ENCODE peak calls at places on chromosomes 5 and 9, in seven cellular contexts. Z is H1, I is spleen, T is HepG2, A is HL-60, R is stomach, P is HCT116. N is an unnamed sample.

GRCh38 chr5:74552101-74552500 is 88.4 kb downstream of the ENC1 start:
- DNase-seq in T (no peak), Z (no peak), R (no peak), I (no peak), A (no peak), P (no peak), N (no peak)

GRCh38 chr5:110159202-110159601 is 469.5 kb downstream of the MAN2A1 start:
- DNase-seq in I (no peak), A (no peak), T (no peak), R (no peak), Z (no peak), P (no peak), N (no peak)

GRCh38 chr5:160500776-160501175 is 79.1 kb downstream of the PTTG1 start:
- DNase-seq in I (no peak), A (peak; percentile 56), P (no peak), R (no peak), T (no peak), Z (no peak), N (no peak)

GRCh38 chr9:3285365-3286161 is 240.2 kb downstream of the RFX3 start:
- DNase-seq in P (no peak), T (no peak), Z (no peak), I (no peak), A (no peak), R (no peak), N (no peak)

GRCh38 chr5:72723584-72723983 is 92.9 kb upstream of the TNPO1 start:
- DNase-seq in A (no peak), T (no peak), Z (no peak), P (no peak), R (no peak), I (no peak), N (no peak)

GRCh38 chr5:167900521-167900920 is 390.9 kb upstream of the WWC1 start:
- DNase-seq in I (no peak), Z (peak; percentile 28), R (no peak), T (no peak), A (no peak), P (no peak), N (no peak)

GRCh38 chr9:23648651-23649050 is 177.4 kb downstream of the ELAVL2 start:
- DNase-seq in P (no peak), Z (no peak), T (no peak), A (no peak), I (no peak), R (no peak), N (no peak)

GRCh38 chr5:81787843-81788242 is 36.9 kb upstream of the SSBP2 start:
- DNase-seq in Z (peak; percentile 54), T (no peak), I (no peak), A (peak; percentile 6), P (no peak), R (peak; percentile 63), N (peak; percentile 73)

GRCh38 chr5:59095480-59095879 is 512.6 kb downstream of the RAB3C start:
- DNase-seq in R (no peak), P (no peak), Z (no peak), I (no peak), T (no peak), A (no peak), N (no peak)

GRCh38 chr5:170173227-170173626 is 59.6 kb upstream of the C5orf58 start:
- DNase-seq in I (no peak), T (no peak), R (no peak), P (peak; percentile 16), A (no peak), Z (no peak), N (no peak)

GRCh38 chr5:3120013-3120412 is 368.5 kb upstream of the IRX2 start:
- DNase-seq in Z (no peak), I (no peak), T (no peak), A (no peak), R (no peak), P (no peak), N (no peak)

GRCh38 chr9:14780251-14780650 is 57.7 kb upstream of the CER1 start:
- DNase-seq in I (no peak), A (no peak), P (no peak), T (no peak), Z (no peak), R (no peak), N (no peak)

GRCh38 chr9:23829580-23830458 is 3.8 kb upstream of the ELAVL2 start:
- DNase-seq in P (no peak), T (peak; percentile 1), R (no peak), Z (no peak), A (no peak), I (no peak), N (no peak)

GRCh38 chr9:98168952-98169488 is 23.4 kb downstream of the CORO2A start:
- DNase-seq in P (no peak), I (peak; percentile 87), R (peak; percentile 56), T (peak; percentile 85), Z (peak; percentile 72), A (peak; percentile 38), N (no peak)

GRCh38 chr9:88829276-88829675 is 162.0 kb upstream of the S1PR3 start:
- DNase-seq in I (no peak), A (no peak), R (no peak), T (no peak), Z (no peak), P (no peak), N (no peak)

GRCh38 chr9:36036780-36037579 is at the start of gene RECK:
- DNase-seq in Z (peak; percentile 98), I (peak; percentile 95), T (peak; percentile 43), A (peak; percentile 68), R (peak; percentile 84), P (peak; percentile 37), N (peak; percentile 95)

GRCh38 chr5:9056046-9056445 is 489.8 kb downstream of the SEMA5A start:
- DNase-seq in A (no peak), P (no peak), Z (no peak), T (no peak), I (no peak), R (no peak), N (no peak)

GRCh38 chr9:132575005-132575609 is 7.3 kb upstream of the BARHL1 start:
- DNase-seq in A (peak; percentile 55), T (peak; percentile 48), I (peak; percentile 87), P (peak; percentile 62), R (peak; percentile 70), Z (peak; percentile 90), N (no peak)

GRCh38 chr9:126436545-126437269 is 110.1 kb downstream of the MVB12B start:
- DNase-seq in R (no peak), A (no peak), P (no peak), Z (no peak), I (no peak), T (no peak), N (no peak)

GRCh38 chr5:9054322-9054721 is 491.6 kb downstream of the SEMA5A start:
- DNase-seq in Z (no peak), T (no peak), R (no peak), P (no peak), A (no peak), I (no peak), N (no peak)

GRCh38 chr5:27171696-27172362 is 133.4 kb upstream of the CDH9 start:
- DNase-seq in I (no peak), Z (no peak), P (no peak), A (no peak), T (no peak), R (no peak), N (no peak)

GRCh38 chr9:122127396-122127798 is 32.2 kb downstream of the NDUFA8 start:
- DNase-seq in Z (no peak), I (no peak), P (no peak), T (no peak), A (peak; percentile 9), R (no peak), N (no peak)

GRCh38 chr9:116692619-116693018 is 5.5 kb downstream of the TRIM32 start:
- DNase-seq in P (no peak), Z (no peak), A (no peak), I (no peak), T (no peak), R (no peak), N (no peak)

GRCh38 chr9:100600511-100601079 is 22.7 kb downstream of the CAVIN4 start:
- DNase-seq in P (no peak), I (no peak), Z (no peak), A (no peak), R (no peak), T (no peak), N (no peak)

GRCh38 chr5:32304622-32305021 is 8.1 kb downstream of the MTMR12 start:
- DNase-seq in A (peak; percentile 72), R (no peak), P (no peak), I (no peak), T (no peak), Z (no peak), N (no peak)

DNA sequence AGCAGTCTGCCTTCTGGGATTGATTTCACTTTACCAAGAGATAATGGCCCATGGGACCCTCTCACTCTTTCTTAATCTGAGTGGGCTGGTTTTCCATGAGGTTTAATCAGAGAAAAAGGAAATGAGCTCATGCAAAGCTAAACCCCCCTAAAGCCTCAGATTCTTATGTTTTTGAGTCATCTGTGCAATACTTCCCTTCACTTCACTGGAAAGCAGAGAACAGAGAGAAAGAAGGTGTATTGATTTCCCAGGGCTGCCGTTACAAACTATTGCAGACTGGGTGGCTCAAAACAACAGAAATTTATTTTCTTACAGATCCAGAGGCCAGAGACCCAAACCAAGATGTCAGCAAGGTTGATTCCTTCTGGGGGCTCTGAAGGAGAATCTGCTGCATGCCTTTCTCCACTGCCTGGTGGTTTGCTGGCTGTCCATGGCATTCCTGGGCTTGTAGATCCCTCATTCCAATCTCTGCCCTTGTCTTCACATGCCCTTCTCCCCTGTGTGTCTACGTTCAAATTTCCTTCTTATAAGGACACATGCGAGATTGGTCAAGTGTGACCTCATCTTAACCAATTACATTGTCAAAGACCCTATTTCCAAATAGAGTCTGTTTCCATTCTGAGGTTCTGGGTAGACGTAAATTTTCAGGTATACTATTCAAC is 84.6 kb upstream of the RAI14 start:
- DNase-seq in A (no peak), I (no peak), P (no peak), R (no peak), Z (no peak), T (no peak), N (no peak)
- H3K4me3 ChIP-seq in A (no peak overlapping the region), I (no peak overlapping the region), P (no peak overlapping the region), R (no peak overlapping the region), Z (no peak overlapping the region), T (no peak overlapping the region), N (no peak overlapping the region)

DNA sequence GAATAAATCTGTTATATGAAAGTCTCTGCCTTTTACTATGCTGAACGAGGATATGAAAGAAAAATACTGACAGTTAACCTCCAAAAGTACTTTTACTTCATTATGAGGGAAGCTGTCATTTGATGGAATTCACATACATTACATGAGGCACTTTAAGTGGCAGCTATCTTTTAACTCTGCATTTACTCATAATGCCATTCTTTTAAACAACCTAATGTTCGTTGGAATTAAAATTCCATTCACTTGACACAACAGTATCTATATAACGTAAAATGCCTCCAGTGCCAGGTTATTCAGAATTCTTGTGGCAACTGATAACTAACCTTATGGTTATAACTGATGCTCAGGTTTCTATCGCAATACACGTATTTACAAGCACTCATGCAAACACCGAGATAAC is 376.9 kb upstream of the GRAMD2B start:
- DNase-seq in R (no peak), A (no peak), I (no peak), T (no peak), P (no peak), Z (no peak), N (no peak)
- TF ChIP-seq POLR2AphosphoS5 in R (no peak), A (no peak), I (no peak), T (no peak), P (no peak), Z (no peak), N (no peak)

GRCh38 chr9:123191260-123191659 is 77.1 kb downstream of the STRBP start:
- DNase-seq in T (no peak), A (no peak), R (no peak), P (no peak), Z (no peak), I (no peak), N (no peak)
- H3K4me3 ChIP-seq in T (no peak overlapping the region), A (no peak overlapping the region), R (no peak overlapping the region), P (no peak overlapping the region), Z (no peak overlapping the region), I (no peak overlapping the region), N (no peak overlapping the region)

GRCh38 chr9:33510264-33511183 is 13.5 kb upstream of the ANKRD18B start:
- DNase-seq in P (no peak), I (peak; percentile 84), A (peak; percentile 57), Z (peak; percentile 71), T (no peak), R (peak; percentile 56), N (peak; percentile 67)
- TF ChIP-seq POLR2AphosphoS5 in P (peak; percentile 48), I (peak; percentile 79), A (peak; percentile 55), Z (peak; percentile 43), T (no peak), R (no peak), N (no peak)

N was measured in suprapubic skin.